ENCODE peak calls at places on chromosomes 3 and 15, in six cellular contexts. R, I, Z, A, E and O are unnamed samples.

GRCh38 chr3:46700772-46701171 is 420 bp upstream of the TMIE start:
- DNase-seq in Z (peak; percentile 66), R (no peak), E (no peak), A (no peak), I (no peak), O (no peak)

GRCh38 chr3:116836286-116836685 is 126.7 kb downstream of the TUSC7 start:
- DNase-seq in R (no peak), E (no peak), Z (no peak), I (no peak), A (no peak), O (no peak)

GRCh38 chr3:135159848-135160247 is 364.8 kb downstream of the EPHB1 start:
- DNase-seq in A (no peak), E (no peak), I (no peak), Z (no peak), R (no peak), O (no peak)

GRCh38 chr3:16528581-16528993 is 15.1 kb upstream of the RFTN1 start:
- DNase-seq in Z (no peak), A (no peak), I (no peak), R (no peak), E (no peak), O (no peak)

GRCh38 chr3:138364356-138365252 is 16.2 kb downstream of the MRAS start:
- DNase-seq in E (no peak), I (no peak), A (no peak), R (no peak), Z (no peak), O (no peak)

GRCh38 chr15:43799945-43800285 is at the start of gene SERINC4:
- DNase-seq in A (no peak), R (no peak), E (no peak), Z (no peak), I (no peak), O (no peak)

GRCh38 chr15:89192771-89193170 is 28.6 kb downstream of the RLBP1 start:
- DNase-seq in Z (no peak), E (no peak), R (no peak), I (no peak), A (no peak), O (no peak)

GRCh38 chr15:62869116-62869515 is 173.4 kb upstream of the TPM1 start:
- DNase-seq in Z (no peak), R (no peak), I (no peak), E (no peak), A (no peak), O (no peak)